ENCODE peak calls at places on chromosomes 16 and 17, in six cellular contexts. T is tibial nerve; G is stimulated activated CD4-positive, alpha-beta T cell treated with anti-CD3 and anti-CD28 coated beads, Interleukin-1b, Interleukin-23, amount 100 ng/mL, for 1 hour; O is amygdala; P is CD8-positive, alpha-beta T cell; K is HT1080. L is an unnamed sample.
A peak's percentile ranks its signal among the peaks of the same experiment; 100 is the strongest.

GRCh38 chr16:3131755-3132377 is 3.0 kb upstream of the ZNF213 start:
- DNase-seq in T (no peak), G (no peak), O (no peak), P (no peak), K (no peak), L (peak; percentile 67)

GRCh38 chr17:57624390-57624789 is 120.7 kb downstream of the CCDC182 start:
- DNase-seq in T (no peak), G (no peak), O (no peak), P (no peak), K (no peak), L (no peak)

GRCh38 chr16:57091200-57091989 is 988 bp upstream of the CPNE2 start:
- DNase-seq in T (peak; percentile 41), G (no peak), O (no peak), P (no peak), K (peak; percentile 69), L (peak; percentile 79)

GRCh38 chr16:57325458-57325857 is 33.1 kb upstream of the CCL22 start:
- DNase-seq in T (no peak), G (no peak), O (no peak), P (no peak), K (no peak), L (no peak)

GRCh38 chr17:46862949-46863348 is 11.6 kb downstream of the WNT9B start:
- DNase-seq in T (no peak), G (no peak), O (no peak), P (no peak), K (no peak), L (no peak)

GRCh38 chr16:82252582-82252981 is 82.6 kb upstream of the MPHOSPH6 start:
- DNase-seq in T (no peak), G (no peak), O (no peak), P (no peak), K (no peak), L (no peak)

GRCh38 chr16:9966569-9967157 is 215.6 kb downstream of the GRIN2A start:
- DNase-seq in T (no peak), G (no peak), O (no peak), P (no peak), K (peak; percentile 79), L (peak; percentile 20)

GRCh38 chr17:6161456-6161855 is 91.3 kb downstream of the WSCD1 start:
- DNase-seq in T (no peak), G (no peak), O (no peak), P (no peak), K (no peak), L (no peak)

GRCh38 chr16:89922884-89923639 is at the start of gene TUBB3:
- DNase-seq in T (no peak), G (no peak), O (peak; percentile 78), P (no peak), K (peak; percentile 84), L (peak; percentile 73)

GRCh38 chr16:17026600-17027242 is 444.0 kb downstream of the XYLT1 start:
- DNase-seq in T (no peak), G (no peak), O (no peak), P (no peak), K (no peak), L (no peak)

GRCh38 chr16:89602273-89602951 is 11.0 kb upstream of the DPEP1 start:
- DNase-seq in T (no peak), G (peak; percentile 11), O (peak; percentile 19), P (no peak), K (peak; percentile 88), L (peak; percentile 91)

GRCh38 chr16:88685156-88686061 is 898 bp downstream of the SNAI3 start:
- DNase-seq in T (no peak), G (peak; percentile 30), O (no peak), P (no peak), K (peak; percentile 58), L (no peak)

GRCh38 chr17:48814504-48814903 is 2.5 kb downstream of the TTLL6 start:
- DNase-seq in T (no peak), G (peak; percentile 23), O (peak; percentile 2), P (no peak), K (peak; percentile 21), L (peak; percentile 41)

GRCh38 chr17:58416937-58417299 is 416 bp downstream of the RNF43 start:
- DNase-seq in T (no peak), G (no peak), O (no peak), P (no peak), K (no peak), L (no peak)

GRCh38 chr16:88856122-88856827 is 472 bp downstream of the GALNS start:
- DNase-seq in T (no peak), G (no peak), O (no peak), P (no peak), K (no peak), L (no peak)

GRCh38 chr17:78342438-78343098 is 17.3 kb downstream of the SOCS3 start:
- DNase-seq in T (no peak), G (no peak), O (no peak), P (no peak), K (peak; percentile 87), L (peak; percentile 94)

GRCh38 chr16:81261049-81261648 is 22.7 kb downstream of the BCO1 start:
- DNase-seq in T (no peak), G (no peak), O (no peak), P (no peak), K (peak; percentile 16), L (peak; percentile 11)

GRCh38 chr17:69430488-69430887 is 16.0 kb downstream of the MAP2K6 start:
- DNase-seq in T (no peak), G (no peak), O (no peak), P (no peak), K (no peak), L (peak; percentile 5)

GRCh38 chr16:27406729-27407128 is 4.8 kb downstream of the IL21R start:
- DNase-seq in T (no peak), G (no peak), O (no peak), P (no peak), K (no peak), L (no peak)

GRCh38 chr16:27625050-27625697 is 75.2 kb downstream of the KATNIP start:
- DNase-seq in T (no peak), G (no peak), O (no peak), P (no peak), K (no peak), L (no peak)

GRCh38 chr17:11898526-11899235 is 98.6 kb downstream of the ZNF18 start:
- DNase-seq in T (no peak), G (no peak), O (no peak), P (no peak), K (no peak), L (no peak)

GRCh38 chr16:303760-304505 is 21.0 kb downstream of the PDIA2 start:
- DNase-seq in T (no peak), G (no peak), O (no peak), P (no peak), K (peak; percentile 6), L (no peak)

GRCh38 chr16:57092786-57093301 is 461 bp downstream of the CPNE2 start:
- DNase-seq in T (no peak), G (no peak), O (peak; percentile 40), P (peak; percentile 17), K (no peak), L (no peak)

GRCh38 chr16:88356124-88356726 is 26.5 kb upstream of the ZNF469 start:
- DNase-seq in T (no peak), G (no peak), O (no peak), P (no peak), K (no peak), L (no peak)

GRCh38 chr16:77660311-77660710 is 62.0 kb upstream of the NUDT7 start:
- DNase-seq in T (no peak), G (no peak), O (no peak), P (no peak), K (peak; percentile 56), L (peak; percentile 59)

GRCh38 chr16:82987767-82988166 is 361.0 kb downstream of the CDH13 start:
- DNase-seq in T (no peak), G (no peak), O (no peak), P (no peak), K (peak; percentile 70), L (no peak)

GRCh38 chr17:34626141-34626681 is 46.8 kb downstream of the TMEM132E start:
- DNase-seq in T (no peak), G (no peak), O (no peak), P (no peak), K (no peak), L (no peak)

GRCh38 chr16:72787519-72788268 is 260.2 kb downstream of the ZFHX3 start:
- DNase-seq in T (peak; percentile 58), G (peak; percentile 12), O (peak; percentile 23), P (peak; percentile 31), K (no peak), L (peak; percentile 49)

GRCh38 chr17:68843522-68843921 is 111.7 kb downstream of the ABCA8 start:
- DNase-seq in T (no peak), G (no peak), O (no peak), P (no peak), K (no peak), L (no peak)

GRCh38 chr17:50518265-50519023 is 10.2 kb downstream of the MYCBPAP start:
- DNase-seq in T (no peak), G (no peak), O (no peak), P (no peak), K (no peak), L (no peak)

GRCh38 chr17:6752068-6752909 is 3.6 kb upstream of the XAF1 start:
- DNase-seq in T (no peak), G (no peak), O (no peak), P (no peak), K (peak; percentile 98), L (peak; percentile 95)

GRCh38 chr16:75065808-75066149 is 50.8 kb downstream of the LDHD start:
- DNase-seq in T (no peak), G (no peak), O (no peak), P (no peak), K (no peak), L (no peak)

GRCh38 chr17:78526231-78527025 is 50.8 kb downstream of the DNAH17 start:
- DNase-seq in T (no peak), G (no peak), O (no peak), P (no peak), K (no peak), L (no peak)

GRCh38 chr16:88382491-88383400 is at the start of gene ZNF469:
- DNase-seq in T (no peak), G (no peak), O (no peak), P (no peak), K (no peak), L (peak; percentile 13)

L was measured in A172.